ENCODE peak calls at places on chromosomes 7 and 10, in six cellular contexts. One of them, this sample, is unnamed.

GRCh38 chr10:60123172-60123571 is 216.8 kb upstream of the CCDC6 start:
- DNase-seq in foreskin melanocyte: no peak
- DNase-seq in mesothelial cell of epicardium: no peak
- DNase-seq in effector CD4-positive, alpha-beta T cell: no peak
- DNase-seq in T-helper 1 cell: no peak
- DNase-seq in glomerular endothelial cell: no peak
- DNase-seq in this sample: no peak

GRCh38 chr7:108140674-108141073 is 10.5 kb upstream of the LAMB4 start:
- DNase-seq in mesothelial cell of epicardium: no peak
- DNase-seq in glomerular endothelial cell: no peak
- DNase-seq in effector CD4-positive, alpha-beta T cell: no peak
- DNase-seq in foreskin melanocyte: no peak
- DNase-seq in T-helper 1 cell: no peak
- DNase-seq in this sample: no peak

GRCh38 chr7:50502001-50502684 is 52.0 kb upstream of the FIGNL1 start:
- DNase-seq in T-helper 1 cell: no peak
- DNase-seq in glomerular endothelial cell: no peak
- DNase-seq in foreskin melanocyte: peak
- DNase-seq in effector CD4-positive, alpha-beta T cell: no peak
- DNase-seq in mesothelial cell of epicardium: no peak
- DNase-seq in this sample: no peak

GRCh38 chr10:80168679-80169380 is 36.3 kb downstream of the PLAC9 start:
- DNase-seq in glomerular endothelial cell: no peak
- DNase-seq in foreskin melanocyte: no peak
- DNase-seq in mesothelial cell of epicardium: no peak
- DNase-seq in effector CD4-positive, alpha-beta T cell: no peak
- DNase-seq in T-helper 1 cell: peak
- DNase-seq in this sample: peak

GRCh38 chr7:106050002-106050742 is 61.9 kb downstream of the SYPL1 start:
- DNase-seq in effector CD4-positive, alpha-beta T cell: no peak
- DNase-seq in T-helper 1 cell: no peak
- DNase-seq in glomerular endothelial cell: no peak
- DNase-seq in mesothelial cell of epicardium: no peak
- DNase-seq in foreskin melanocyte: peak
- DNase-seq in this sample: no peak

GRCh38 chr7:107933386-107934013 is 42.5 kb downstream of the DLD start:
- DNase-seq in mesothelial cell of epicardium: no peak
- DNase-seq in foreskin melanocyte: no peak
- DNase-seq in T-helper 1 cell: no peak
- DNase-seq in glomerular endothelial cell: no peak
- DNase-seq in effector CD4-positive, alpha-beta T cell: no peak
- DNase-seq in this sample: no peak

GRCh38 chr10:31154996-31155395 is 123.3 kb upstream of the ZNF438 start:
- DNase-seq in glomerular endothelial cell: no peak
- DNase-seq in effector CD4-positive, alpha-beta T cell: no peak
- DNase-seq in foreskin melanocyte: no peak
- DNase-seq in T-helper 1 cell: no peak
- DNase-seq in mesothelial cell of epicardium: no peak
- DNase-seq in this sample: no peak

GRCh38 chr10:121990015-121990677 is 1.2 kb downstream of the TACC2 start:
- DNase-seq in effector CD4-positive, alpha-beta T cell: no peak
- DNase-seq in T-helper 1 cell: no peak
- DNase-seq in mesothelial cell of epicardium: no peak
- DNase-seq in foreskin melanocyte: no peak
- DNase-seq in glomerular endothelial cell: no peak
- DNase-seq in this sample: no peak

GRCh38 chr7:3032256-3032655 is 11.4 kb downstream of the CARD11 start:
- DNase-seq in glomerular endothelial cell: no peak
- DNase-seq in effector CD4-positive, alpha-beta T cell: no peak
- DNase-seq in foreskin melanocyte: no peak
- DNase-seq in T-helper 1 cell: no peak
- DNase-seq in mesothelial cell of epicardium: no peak
- DNase-seq in this sample: no peak

GRCh38 chr7:151633516-151633812 is 113.8 kb upstream of the RHEB start:
- DNase-seq in foreskin melanocyte: no peak
- DNase-seq in mesothelial cell of epicardium: no peak
- DNase-seq in glomerular endothelial cell: no peak
- DNase-seq in effector CD4-positive, alpha-beta T cell: no peak
- DNase-seq in T-helper 1 cell: no peak
- DNase-seq in this sample: no peak

GRCh38 chr7:34672430-34672829 is 14.4 kb downstream of the NPSR1 start:
- DNase-seq in foreskin melanocyte: no peak
- DNase-seq in effector CD4-positive, alpha-beta T cell: no peak
- DNase-seq in T-helper 1 cell: no peak
- DNase-seq in mesothelial cell of epicardium: no peak
- DNase-seq in glomerular endothelial cell: no peak
- DNase-seq in this sample: no peak

GRCh38 chr10:7532723-7533498 is 122.1 kb upstream of the SFMBT2 start:
- DNase-seq in T-helper 1 cell: no peak
- DNase-seq in foreskin melanocyte: no peak
- DNase-seq in effector CD4-positive, alpha-beta T cell: no peak
- DNase-seq in mesothelial cell of epicardium: no peak
- DNase-seq in glomerular endothelial cell: no peak
- DNase-seq in this sample: no peak

GRCh38 chr7:99648843-99649242 is 31.0 kb downstream of the CYP3A5 start:
- DNase-seq in mesothelial cell of epicardium: no peak
- DNase-seq in effector CD4-positive, alpha-beta T cell: no peak
- DNase-seq in T-helper 1 cell: no peak
- DNase-seq in glomerular endothelial cell: no peak
- DNase-seq in foreskin melanocyte: no peak
- DNase-seq in this sample: no peak

GRCh38 chr10:56593120-56593519 is 232.1 kb upstream of the ZWINT start:
- DNase-seq in mesothelial cell of epicardium: no peak
- DNase-seq in effector CD4-positive, alpha-beta T cell: no peak
- DNase-seq in glomerular endothelial cell: no peak
- DNase-seq in foreskin melanocyte: no peak
- DNase-seq in T-helper 1 cell: no peak
- DNase-seq in this sample: no peak

GRCh38 chr10:99993994-99994689 is 15.6 kb downstream of the DNMBP start:
- DNase-seq in foreskin melanocyte: peak
- DNase-seq in effector CD4-positive, alpha-beta T cell: peak
- DNase-seq in mesothelial cell of epicardium: no peak
- DNase-seq in T-helper 1 cell: peak
- DNase-seq in glomerular endothelial cell: no peak
- DNase-seq in this sample: peak

GRCh38 chr10:59668081-59668480 is 41.6 kb downstream of the SLC16A9 start:
- DNase-seq in effector CD4-positive, alpha-beta T cell: no peak
- DNase-seq in glomerular endothelial cell: no peak
- DNase-seq in T-helper 1 cell: no peak
- DNase-seq in foreskin melanocyte: peak
- DNase-seq in mesothelial cell of epicardium: no peak
- DNase-seq in this sample: no peak

GRCh38 chr10:28947209-28947608 is 269.9 kb downstream of the BAMBI start:
- DNase-seq in effector CD4-positive, alpha-beta T cell: no peak
- DNase-seq in mesothelial cell of epicardium: no peak
- DNase-seq in T-helper 1 cell: no peak
- DNase-seq in glomerular endothelial cell: no peak
- DNase-seq in foreskin melanocyte: peak
- DNase-seq in this sample: no peak

GRCh38 chr7:34036069-34036920 is 131.0 kb downstream of the BMPER start:
- DNase-seq in glomerular endothelial cell: peak
- DNase-seq in T-helper 1 cell: no peak
- DNase-seq in effector CD4-positive, alpha-beta T cell: no peak
- DNase-seq in mesothelial cell of epicardium: no peak
- DNase-seq in foreskin melanocyte: no peak
- DNase-seq in this sample: no peak

GRCh38 chr7:120521761-120522737 is 249.1 kb downstream of the KCND2 start:
- DNase-seq in effector CD4-positive, alpha-beta T cell: no peak
- DNase-seq in foreskin melanocyte: no peak
- DNase-seq in glomerular endothelial cell: no peak
- DNase-seq in T-helper 1 cell: no peak
- DNase-seq in mesothelial cell of epicardium: no peak
- DNase-seq in this sample: no peak

GRCh38 chr10:129917936-129918335 is 46.1 kb downstream of the EBF3 start:
- DNase-seq in mesothelial cell of epicardium: no peak
- DNase-seq in effector CD4-positive, alpha-beta T cell: no peak
- DNase-seq in T-helper 1 cell: no peak
- DNase-seq in foreskin melanocyte: no peak
- DNase-seq in glomerular endothelial cell: no peak
- DNase-seq in this sample: no peak

GRCh38 chr10:71221586-71222202 is 9.3 kb downstream of the UNC5B start:
- DNase-seq in foreskin melanocyte: no peak
- DNase-seq in mesothelial cell of epicardium: peak
- DNase-seq in glomerular endothelial cell: no peak
- DNase-seq in T-helper 1 cell: no peak
- DNase-seq in effector CD4-positive, alpha-beta T cell: no peak
- DNase-seq in this sample: no peak